ENCODE peak calls at places on chromosome 22, in seven cellular contexts. X is CD8-positive, alpha-beta memory T cell; K is ascending aorta; E is kidney epithelial cell; Z is hepatocyte; S is SJSA1; R is osteoblast. F is an unnamed sample.
A peak's percentile ranks its signal among the peaks of the same experiment; 100 is the strongest.

GRCh38 chr22:42939451-42939881 is 75.5 kb downstream of the PACSIN2 start:
- DNase-seq in Z (no peak), R (no peak), S (peak; percentile 61), E (no peak), K (no peak), X (no peak), F (no peak)

GRCh38 chr22:44005524-44005923 is 18.6 kb upstream of the PARVB start:
- DNase-seq in Z (no peak), S (no peak), X (no peak), R (no peak), E (no peak), K (no peak), F (no peak)

GRCh38 chr22:24481641-24482040 is 13.5 kb upstream of the UPB1 start:
- DNase-seq in X (no peak), E (no peak), K (no peak), S (no peak), R (no peak), Z (no peak), F (no peak)

GRCh38 chr22:19139001-19139356 is 5.5 kb downstream of the ESS2 start:
- DNase-seq in X (no peak), Z (no peak), K (no peak), S (no peak), E (no peak), R (peak; percentile 83), F (no peak)

GRCh38 chr22:41709341-41709740 is 10.0 kb downstream of the MEI1 start:
- DNase-seq in K (no peak), Z (no peak), R (no peak), S (no peak), E (no peak), X (no peak), F (no peak)

GRCh38 chr22:40529817-40530216 is 106.7 kb downstream of the MRTFA start:
- DNase-seq in K (no peak), E (no peak), R (no peak), S (no peak), X (no peak), Z (no peak), F (no peak)

GRCh38 chr22:25362215-25362882 is 142.9 kb downstream of the CRYBB2 start:
- DNase-seq in K (no peak), X (peak; percentile 45), E (no peak), S (peak; percentile 84), R (peak; percentile 96), Z (peak; percentile 74), F (peak; percentile 96)

GRCh38 chr22:34878996-34879395 is 187.0 kb upstream of the ISX start:
- DNase-seq in E (peak; percentile 31), X (no peak), K (no peak), Z (no peak), R (no peak), S (no peak), F (no peak)

GRCh38 chr22:19943665-19944026 is 2.0 kb upstream of the TXNRD2 start:
- DNase-seq in Z (no peak), K (no peak), S (peak; percentile 95), E (peak; percentile 71), R (peak; percentile 95), X (no peak), F (peak; percentile 59)

GRCh38 chr22:27348634-27349033 is 452.9 kb downstream of the MN1 start:
- DNase-seq in K (no peak), S (no peak), E (peak; percentile 58), Z (no peak), X (no peak), R (no peak), F (no peak)

GRCh38 chr22:31192513-31192912 is 19.6 kb upstream of the LIMK2 start:
- DNase-seq in E (peak; percentile 10), S (no peak), Z (no peak), R (no peak), X (no peak), K (no peak), F (no peak)

GRCh38 chr22:29072979-29073617 is at the start of gene KREMEN1:
- DNase-seq in S (no peak), X (no peak), R (peak; percentile 82), E (no peak), Z (no peak), K (no peak), F (no peak)

GRCh38 chr22:33919591-33920501 is at the start of gene LARGE1:
- DNase-seq in S (peak; percentile 59), K (no peak), X (no peak), Z (peak; percentile 76), E (no peak), R (peak; percentile 79), F (peak; percentile 69)

GRCh38 chr22:47123006-47123826 is 360.8 kb downstream of the TBC1D22A start:
- DNase-seq in Z (no peak), X (no peak), S (no peak), R (peak; percentile 74), E (no peak), K (no peak), F (no peak)

GRCh38 chr22:18033204-18033998 is 9.0 kb upstream of the MICAL3 start:
- DNase-seq in K (no peak), Z (no peak), R (peak; percentile 93), S (no peak), E (no peak), X (no peak), F (no peak)

GRCh38 chr22:23565288-23565941 is 14.7 kb downstream of the IGLL1 start:
- DNase-seq in K (no peak), Z (peak; percentile 26), S (no peak), X (no peak), E (no peak), R (peak; percentile 84), F (peak; percentile 87)

GRCh38 chr22:29689872-29690213 is 30.0 kb upstream of the CABP7 start:
- DNase-seq in S (no peak), R (peak; percentile 95), E (no peak), K (no peak), Z (peak; percentile 75), X (no peak), F (peak; percentile 85)

GRCh38 chr22:24410110-24410856 is 17.1 kb upstream of the ADORA2A start:
- DNase-seq in E (no peak), K (no peak), R (peak; percentile 95), Z (no peak), X (no peak), S (peak; percentile 52), F (peak; percentile 25)

GRCh38 chr22:19106886-19107729 is 15.1 kb downstream of the DGCR2 start:
- DNase-seq in E (no peak), X (no peak), R (no peak), S (no peak), Z (no peak), K (no peak), F (peak; percentile 7)

DNA sequence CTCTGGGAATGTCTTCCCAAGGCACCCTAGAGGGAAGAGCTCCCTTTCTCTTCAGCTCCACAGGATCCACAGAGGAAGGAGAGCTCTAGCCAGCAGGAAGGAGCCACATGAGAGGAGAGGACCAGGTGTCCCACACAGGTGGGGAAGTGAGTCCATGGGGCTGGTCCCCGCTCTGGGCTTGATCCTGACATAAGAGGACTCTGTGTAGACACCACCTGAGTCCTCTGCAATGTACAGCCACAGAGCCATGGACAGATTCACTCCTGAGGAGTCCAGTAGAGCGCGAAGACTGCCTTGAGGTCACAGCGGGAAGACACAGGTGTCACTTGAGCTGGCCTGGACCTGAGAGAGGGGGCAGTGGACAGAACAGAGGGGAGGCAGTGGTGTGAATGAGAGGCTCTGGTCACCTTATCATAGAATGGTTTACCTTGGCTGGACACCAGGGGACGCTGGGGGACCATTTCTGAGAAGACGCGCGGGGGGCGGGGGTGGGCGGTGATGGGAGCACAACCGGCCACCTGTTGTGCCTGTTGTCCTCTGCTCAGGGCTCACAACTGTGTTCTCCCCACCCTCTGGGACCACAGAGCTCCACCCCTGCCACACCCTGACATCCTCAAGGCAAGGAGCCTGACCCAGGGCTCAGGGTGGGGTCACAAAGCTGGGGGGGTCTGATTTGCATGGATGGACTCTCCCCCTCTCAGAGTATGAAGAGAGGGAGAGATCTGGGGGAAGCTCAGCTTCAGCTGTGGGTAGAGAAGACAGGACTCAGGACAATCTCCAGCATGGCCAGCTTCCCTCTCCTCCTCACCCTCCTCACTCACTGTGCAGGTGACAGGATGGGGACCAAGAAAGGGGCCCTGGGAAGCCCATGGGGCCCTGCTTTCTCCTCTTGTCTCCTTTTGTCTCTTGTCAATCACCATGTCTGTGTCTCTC is 128.2 kb downstream of the ZNF280B start:
- DNase-seq in R (no peak), Z (no peak), S (peak; percentile 32), X (no peak), K (no peak), E (no peak), F (peak; percentile 81)
- H3K27me3 ChIP-seq in R (peaks cover 23% of the 10 kb centered on the region), Z (peaks cover 25% of the 10 kb centered on the region), S (peaks cover 22% of the 10 kb centered on the region), X (no peaks in the 10 kb centered on the region), K (no peaks in the 10 kb centered on the region), E (peaks cover 13% of the 10 kb centered on the region), F (peaks cover 93% of the 10 kb centered on the region)

DNA sequence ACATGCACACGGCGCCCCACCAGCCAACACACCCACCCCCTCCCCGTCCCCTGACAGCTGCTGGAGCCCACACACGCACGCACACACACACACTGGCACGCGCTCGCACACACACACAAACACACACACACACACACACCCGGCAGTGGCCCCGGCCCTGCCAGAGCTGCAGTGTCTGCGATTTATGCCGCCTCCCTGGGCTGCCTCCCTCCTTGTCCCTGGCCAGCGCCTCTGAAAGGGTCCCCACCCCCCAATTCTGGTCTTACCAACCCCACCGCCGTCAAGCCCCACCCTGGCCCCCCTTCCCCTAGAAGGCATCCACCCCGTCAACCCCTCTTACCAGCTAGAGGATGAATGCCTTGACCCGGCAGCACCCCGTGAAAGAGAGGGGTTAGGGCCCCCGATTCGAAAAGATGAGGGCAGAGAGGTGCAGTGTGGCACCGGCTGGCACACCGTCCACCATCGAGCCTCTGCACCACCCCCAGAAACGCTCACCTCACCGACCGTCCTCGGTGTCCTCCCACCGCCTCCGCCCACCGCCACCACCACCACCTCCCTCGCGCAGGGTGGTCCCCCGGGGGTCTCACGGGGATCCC is 649 bp downstream of the ELFN2 start:
- DNase-seq in R (peak; percentile 80), X (no peak), Z (no peak), K (no peak), E (no peak), S (no peak), F (no peak)
- H3K4me3 ChIP-seq in R (peak overlapping the region; percentile 61), X (no peak overlapping the region), Z (peak overlapping the region; percentile 36), K (peak overlapping the region; percentile 45), E (peak overlapping the region; percentile 79), S (no peak overlapping the region), F (peak overlapping the region; percentile 52)

GRCh38 chr22:49634006-49634772 is 193.5 kb downstream of the BRD1 start:
- DNase-seq in X (no peak), E (no peak), R (no peak), K (no peak), S (no peak), Z (no peak), F (no peak)
- H3K27me3 ChIP-seq in X (no peaks in the 10 kb centered on the region), E (peaks cover 7% of the 10 kb centered on the region), R (no peaks in the 10 kb centered on the region), K (no peaks in the 10 kb centered on the region), S (peaks cover 33% of the 10 kb centered on the region), Z (peaks cover 5% of the 10 kb centered on the region), F (no peaks in the 10 kb centered on the region)

DNA sequence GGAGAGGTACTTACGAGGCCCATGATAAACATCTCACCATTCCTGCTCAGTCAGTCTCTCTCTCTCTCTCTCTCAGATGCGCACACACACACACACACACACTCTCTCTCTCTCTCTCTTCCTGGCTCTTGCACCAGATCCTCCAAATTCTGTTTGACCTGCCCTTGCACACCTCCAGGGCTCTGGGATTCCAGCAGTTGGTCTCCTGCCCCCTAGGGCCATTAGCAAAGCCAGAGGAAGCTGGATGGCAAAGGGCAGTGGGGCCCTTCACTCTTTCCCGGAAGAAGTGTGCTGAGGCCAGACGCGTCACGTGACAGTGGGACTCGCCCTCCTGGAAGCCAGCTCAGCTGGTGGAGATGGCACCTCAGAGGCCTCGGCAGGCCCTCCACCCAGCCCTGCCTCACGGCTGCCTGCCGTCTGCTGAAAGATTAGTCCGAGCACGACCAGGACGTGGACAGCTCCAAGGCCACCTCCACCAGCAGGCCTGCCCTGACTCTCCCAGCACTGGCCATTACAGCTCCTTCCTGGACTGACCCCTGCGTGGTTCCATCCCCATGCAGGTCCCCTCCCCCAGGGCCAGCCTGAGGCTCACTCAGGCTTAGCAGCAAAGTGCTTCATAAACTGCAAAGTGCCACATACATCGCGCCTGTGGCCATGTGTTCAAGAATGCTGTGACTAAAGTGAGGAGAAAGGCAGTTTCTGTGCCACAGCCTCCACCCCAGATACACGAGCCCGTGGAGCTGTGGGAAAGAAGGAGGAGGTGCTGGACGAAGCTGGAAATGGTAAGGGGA is 3.7 kb downstream of the PDGFB start:
- DNase-seq in Z (peak; percentile 86), R (no peak), X (peak; percentile 42), S (no peak), E (no peak), K (no peak), F (peak; percentile 73)
- H3K4me3 ChIP-seq in Z (no peak overlapping the region), R (no peak overlapping the region), X (peak overlapping the region; percentile 58), S (no peak overlapping the region), E (peak overlapping the region; percentile 89), K (no peak overlapping the region), F (no peak overlapping the region)